ENCODE peak calls at places on chromosomes 13 and 19, in ten cellular contexts. K, O, H, B, P, T, V, C, G and U are unnamed samples.

GRCh38 chr19:34731019-34731829 is 2.8 kb upstream of the ZNF181 start:
- DNase-seq in K (no peak), O (no peak), H (no peak), B (no peak), P (peak), T (no peak), V (peak), C (no peak), G (no peak), U (no peak)

GRCh38 chr19:8366961-8367326 is 3.0 kb downstream of the ANGPTL4 start:
- DNase-seq in K (no peak), O (no peak), H (no peak), B (no peak), P (peak), T (no peak), V (peak), C (no peak), G (no peak), U (no peak)

GRCh38 chr13:47932953-47933687 is 68.0 kb downstream of the SUCLA2 start:
- DNase-seq in K (no peak), O (no peak), H (peak), B (no peak), P (no peak), T (no peak), V (no peak), C (no peak), G (no peak), U (peak)

GRCh38 chr13:30744056-30744684 is 8.8 kb downstream of the ALOX5AP start:
- DNase-seq in K (peak), O (peak), H (peak), B (peak), P (no peak), T (no peak), V (no peak), C (no peak), G (no peak), U (no peak)

GRCh38 chr13:74047925-74048324 is 86.3 kb downstream of the KLF12 start:
- DNase-seq in K (peak), O (no peak), H (no peak), B (no peak), P (no peak), T (peak), V (no peak), C (no peak), G (no peak), U (no peak)

GRCh38 chr13:33139186-33139585 is 123.0 kb downstream of the KL start:
- DNase-seq in K (no peak), O (no peak), H (no peak), B (no peak), P (peak), T (no peak), V (no peak), C (peak), G (no peak), U (peak)

GRCh38 chr19:49869009-49869483 is 1.7 kb upstream of the PNKP start:
- DNase-seq in K (no peak), O (no peak), H (no peak), B (no peak), P (no peak), T (no peak), V (no peak), C (no peak), G (no peak), U (no peak)

GRCh38 chr13:44267966-44268365 is 105.7 kb upstream of the SERP2 start:
- DNase-seq in K (peak), O (peak), H (no peak), B (no peak), P (no peak), T (no peak), V (no peak), C (no peak), G (peak), U (no peak)

GRCh38 chr19:10333758-10334339 is 520 bp upstream of the RAVER1 start:
- DNase-seq in K (no peak), O (no peak), H (no peak), B (no peak), P (no peak), T (peak), V (no peak), C (no peak), G (no peak), U (peak)

GRCh38 chr19:36688058-36688457 is 646 bp downstream of the ZNF567 start:
- DNase-seq in K (no peak), O (no peak), H (no peak), B (no peak), P (no peak), T (no peak), V (no peak), C (no peak), G (no peak), U (no peak)

GRCh38 chr19:38039966-38040365 is 133.0 kb downstream of the SIPA1L3 start:
- DNase-seq in K (peak), O (peak), H (no peak), B (no peak), P (no peak), T (peak), V (no peak), C (no peak), G (peak), U (no peak)

GRCh38 chr13:111166882-111167281 is 51.8 kb downstream of the ARHGEF7 start:
- DNase-seq in K (no peak), O (no peak), H (no peak), B (no peak), P (no peak), T (no peak), V (no peak), C (no peak), G (no peak), U (no peak)

GRCh38 chr19:42284066-42284501 is 15.0 kb downstream of the CIC start:
- DNase-seq in K (peak), O (no peak), H (peak), B (peak), P (peak), T (no peak), V (peak), C (peak), G (peak), U (peak)

GRCh38 chr19:35033067-35034004 is 3.1 kb downstream of the SCN1B start:
- DNase-seq in K (no peak), O (no peak), H (no peak), B (no peak), P (no peak), T (no peak), V (no peak), C (no peak), G (no peak), U (no peak)

GRCh38 chr19:2356036-2356646 is 3.9 kb upstream of the TMPRSS9 start:
- DNase-seq in K (no peak), O (no peak), H (no peak), B (no peak), P (no peak), T (no peak), V (no peak), C (no peak), G (no peak), U (no peak)

GRCh38 chr13:20371825-20372224 is 139.7 kb upstream of the GJB6 start:
- DNase-seq in K (no peak), O (no peak), H (no peak), B (no peak), P (no peak), T (no peak), V (no peak), C (no peak), G (no peak), U (no peak)

GRCh38 chr13:98272549-98272948 is 95.5 kb upstream of the RNF113B start:
- DNase-seq in K (no peak), O (no peak), H (no peak), B (no peak), P (no peak), T (no peak), V (no peak), C (no peak), G (no peak), U (no peak)

GRCh38 chr19:3057275-3057714 is 5.0 kb downstream of the TLE5 start:
- DNase-seq in K (peak), O (no peak), H (no peak), B (no peak), P (peak), T (no peak), V (peak), C (peak), G (no peak), U (no peak)

GRCh38 chr13:87274209-87274819 is 396.9 kb upstream of the SLITRK5 start:
- DNase-seq in K (peak), O (no peak), H (peak), B (no peak), P (peak), T (peak), V (no peak), C (no peak), G (peak), U (peak)

GRCh38 chr19:32373614-32374295 is 28.3 kb downstream of the ZNF507 start:
- DNase-seq in K (peak), O (peak), H (no peak), B (no peak), P (peak), T (peak), V (no peak), C (no peak), G (peak), U (peak)

GRCh38 chr13:110552767-110553166 is 8.8 kb downstream of the RAB20 start:
- DNase-seq in K (no peak), O (no peak), H (no peak), B (no peak), P (no peak), T (no peak), V (no peak), C (no peak), G (no peak), U (no peak)

GRCh38 chr19:2494447-2495129 is 18.7 kb downstream of the GADD45B start:
- DNase-seq in K (peak), O (peak), H (peak), B (peak), P (peak), T (no peak), V (peak), C (peak), G (no peak), U (peak)

GRCh38 chr19:2761876-2762782 is 20.9 kb downstream of the SGTA start:
- DNase-seq in K (no peak), O (no peak), H (no peak), B (no peak), P (no peak), T (no peak), V (no peak), C (no peak), G (no peak), U (no peak)

GRCh38 chr19:48821633-48822032 is 10.8 kb upstream of the BCAT2 start:
- DNase-seq in K (no peak), O (no peak), H (no peak), B (no peak), P (no peak), T (no peak), V (no peak), C (no peak), G (no peak), U (no peak)

GRCh38 chr19:48817585-48818124 is 6.8 kb upstream of the BCAT2 start:
- DNase-seq in K (no peak), O (no peak), H (no peak), B (no peak), P (no peak), T (no peak), V (no peak), C (no peak), G (no peak), U (no peak)

GRCh38 chr19:48819366-48819816 is 8.6 kb upstream of the BCAT2 start:
- DNase-seq in K (peak), O (no peak), H (no peak), B (no peak), P (peak), T (peak), V (peak), C (peak), G (peak), U (no peak)

GRCh38 chr19:48815870-48816501 is 5.2 kb upstream of the BCAT2 start:
- DNase-seq in K (peak), O (no peak), H (no peak), B (no peak), P (peak), T (no peak), V (no peak), C (no peak), G (no peak), U (no peak)

GRCh38 chr19:48818234-48818823 is 7.5 kb upstream of the BCAT2 start:
- DNase-seq in K (no peak), O (no peak), H (no peak), B (no peak), P (peak), T (no peak), V (no peak), C (no peak), G (no peak), U (no peak)
- H3K27ac ChIP-seq in K (peak), O (no peak), H (no peak), B (no peak), P (peak), T (no peak), V (peak), C (peak), G (no peak), U (no peak)

GRCh38 chr19:30555075-30555787 is 183.0 kb downstream of the ZNF536 start:
- DNase-seq in K (no peak), O (no peak), H (no peak), B (no peak), P (no peak), T (no peak), V (no peak), C (no peak), G (no peak), U (no peak)
- H3K27ac ChIP-seq in K (no peak), O (no peak), H (no peak), B (no peak), P (no peak), T (no peak), V (no peak), C (no peak), G (no peak), U (no peak)

GRCh38 chr19:44677019-44677809 is 5.9 kb downstream of the CEACAM19 start:
- DNase-seq in K (peak), O (peak), H (peak), B (no peak), P (no peak), T (no peak), V (no peak), C (no peak), G (no peak), U (peak)
- H3K27ac ChIP-seq in K (peak), O (peak), H (no peak), B (no peak), P (no peak), T (no peak), V (no peak), C (no peak), G (peak), U (peak)

DNA sequence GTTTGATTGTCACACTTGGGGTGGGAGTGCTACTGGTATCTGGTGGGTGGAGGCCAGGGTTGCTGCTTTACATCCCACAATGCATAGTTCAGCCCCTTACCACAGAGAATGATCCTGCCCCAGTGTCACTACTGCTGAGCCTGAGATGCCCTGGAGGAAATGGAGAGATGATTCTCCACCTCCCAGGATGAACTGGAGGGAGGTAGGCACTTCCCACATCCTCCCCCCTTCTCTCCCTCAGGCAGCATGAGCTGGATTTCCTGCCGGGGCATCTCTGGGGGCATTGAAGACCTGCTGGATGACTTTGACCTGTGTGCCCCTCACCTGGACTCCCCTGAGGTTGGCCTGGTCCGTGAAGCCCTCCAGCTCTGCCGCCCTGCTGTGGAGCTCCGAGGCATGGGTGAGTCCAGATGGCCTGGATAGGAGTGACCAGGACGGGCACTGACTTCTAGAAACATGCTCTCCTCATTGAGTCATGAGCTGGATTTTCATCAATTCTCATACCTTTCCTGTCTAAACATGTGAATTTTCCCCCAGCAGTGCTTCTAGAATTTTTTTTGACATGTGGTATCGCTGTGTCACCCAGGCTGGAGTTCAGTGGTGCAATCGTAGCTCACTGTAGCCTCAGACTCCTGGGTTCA is 45.3 kb downstream of the NWD1 start:
- DNase-seq in K (no peak), O (no peak), H (no peak), B (no peak), P (no peak), T (peak), V (no peak), C (no peak), G (no peak), U (no peak)
- H3K27ac ChIP-seq in K (no peak), O (no peak), H (no peak), B (no peak), P (no peak), T (peak), V (no peak), C (no peak), G (no peak), U (no peak)